ENCODE peak calls at places on chromosomes 1 and 21, in six cellular contexts. One of them, this sample, is unnamed.
A peak's percentile ranks its signal among the peaks of the same experiment; 100 is the strongest.

GRCh38 chr1:3313579-3313955 is 140.9 kb upstream of the ARHGEF16 start:
- DNase-seq in GM23248: peak; percentile 97
- DNase-seq in OCI-LY7: no peak
- DNase-seq in hepatocyte: peak; percentile 79
- DNase-seq in astrocyte: peak; percentile 93
- DNase-seq in GM23338: no peak
- DNase-seq in this sample: no peak

GRCh38 chr1:97571760-97572159 is 349.1 kb downstream of the DPYD start:
- DNase-seq in GM23248: no peak
- DNase-seq in OCI-LY7: no peak
- DNase-seq in hepatocyte: no peak
- DNase-seq in astrocyte: no peak
- DNase-seq in GM23338: no peak
- DNase-seq in this sample: no peak

GRCh38 chr21:34807881-34808568 is 139.2 kb downstream of the CLIC6 start:
- DNase-seq in GM23248: peak; percentile 97
- DNase-seq in OCI-LY7: peak; percentile 15
- DNase-seq in hepatocyte: peak; percentile 72
- DNase-seq in astrocyte: peak; percentile 92
- DNase-seq in GM23338: no peak
- DNase-seq in this sample: no peak

GRCh38 chr1:156502749-156503671 is 2.4 kb upstream of the MEF2D start:
- DNase-seq in GM23248: peak; percentile 93
- DNase-seq in OCI-LY7: peak; percentile 30
- DNase-seq in hepatocyte: peak; percentile 82
- DNase-seq in astrocyte: peak; percentile 94
- DNase-seq in GM23338: peak; percentile 98
- DNase-seq in this sample: peak; percentile 67

GRCh38 chr1:247883346-247883745 is 12.0 kb upstream of the OR2W3 start:
- DNase-seq in GM23248: no peak
- DNase-seq in OCI-LY7: no peak
- DNase-seq in hepatocyte: no peak
- DNase-seq in astrocyte: no peak
- DNase-seq in GM23338: peak; percentile 33
- DNase-seq in this sample: no peak

GRCh38 chr1:11617314-11617713 is 36.9 kb downstream of the FBXO2 start:
- DNase-seq in GM23248: no peak
- DNase-seq in OCI-LY7: no peak
- DNase-seq in hepatocyte: no peak
- DNase-seq in astrocyte: no peak
- DNase-seq in GM23338: no peak
- DNase-seq in this sample: no peak

GRCh38 chr1:82449671-82450070 is 648.9 kb downstream of the ADGRL2 start:
- DNase-seq in GM23248: peak; percentile 29
- DNase-seq in OCI-LY7: no peak
- DNase-seq in hepatocyte: no peak
- DNase-seq in astrocyte: peak; percentile 85
- DNase-seq in GM23338: peak; percentile 1
- DNase-seq in this sample: no peak

GRCh38 chr1:41241748-41242644 is at the start of gene SCMH1:
- DNase-seq in GM23248: peak; percentile 75
- DNase-seq in OCI-LY7: peak; percentile 79
- DNase-seq in hepatocyte: peak; percentile 84
- DNase-seq in astrocyte: peak; percentile 12
- DNase-seq in GM23338: peak; percentile 88
- DNase-seq in this sample: peak; percentile 65

GRCh38 chr1:39422604-39423003 is 68.8 kb upstream of the BMP8A start:
- DNase-seq in GM23248: no peak
- DNase-seq in OCI-LY7: no peak
- DNase-seq in hepatocyte: no peak
- DNase-seq in astrocyte: no peak
- DNase-seq in GM23338: no peak
- DNase-seq in this sample: no peak

GRCh38 chr1:50742523-50742922 is 217.5 kb downstream of the FAF1 start:
- DNase-seq in GM23248: peak; percentile 51
- DNase-seq in OCI-LY7: no peak
- DNase-seq in hepatocyte: no peak
- DNase-seq in astrocyte: peak; percentile 11
- DNase-seq in GM23338: no peak
- DNase-seq in this sample: no peak

DNA sequence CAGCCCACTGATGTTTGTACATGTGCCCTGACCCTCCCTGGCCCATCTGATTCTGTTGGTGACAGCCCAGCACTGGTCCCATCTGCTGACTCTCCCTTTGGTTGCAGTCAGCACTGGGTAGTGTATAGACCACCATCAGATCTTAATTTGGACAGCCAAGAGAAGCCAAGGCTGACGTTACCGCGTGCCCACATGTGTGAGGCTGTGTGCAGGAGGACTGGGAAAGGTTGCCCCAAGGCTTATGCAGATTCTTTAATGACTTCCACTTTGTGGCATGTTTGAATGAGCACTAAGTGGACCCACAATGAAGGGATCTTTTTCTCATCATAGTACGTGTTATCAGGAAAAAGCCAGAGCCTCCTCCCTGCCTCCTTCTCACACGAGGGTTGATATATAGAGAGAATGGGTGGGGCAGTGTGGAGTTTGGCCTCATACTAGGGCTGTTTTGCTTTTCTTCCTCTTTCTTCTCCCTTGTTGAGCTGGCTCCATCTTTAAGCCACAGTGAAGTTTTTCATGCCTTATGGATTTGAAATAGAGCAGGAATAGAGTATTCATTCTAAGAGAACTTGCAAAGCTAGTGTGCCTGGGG is 93.5 kb downstream of the NAV1 start:
- DNase-seq in GM23248: no peak
- DNase-seq in OCI-LY7: no peak
- DNase-seq in hepatocyte: no peak
- DNase-seq in astrocyte: no peak
- DNase-seq in GM23338: no peak
- DNase-seq in this sample: no peak
- H2AFZ ChIP-seq in GM23248: no peak overlapping the region
- H2AFZ ChIP-seq in OCI-LY7: no peak overlapping the region
- H2AFZ ChIP-seq in hepatocyte: no peak overlapping the region
- H2AFZ ChIP-seq in astrocyte: no peak overlapping the region
- H2AFZ ChIP-seq in GM23338: no peak overlapping the region
- H2AFZ ChIP-seq in this sample: no peak overlapping the region

GRCh38 chr1:234638832-234639799 is 29.1 kb upstream of the IRF2BP2 start:
- DNase-seq in GM23248: no peak
- DNase-seq in OCI-LY7: no peak
- DNase-seq in hepatocyte: peak; percentile 84
- DNase-seq in astrocyte: no peak
- DNase-seq in GM23338: no peak
- DNase-seq in this sample: no peak

GRCh38 chr1:234631721-234632125 is 21.7 kb upstream of the IRF2BP2 start:
- DNase-seq in GM23248: peak; percentile 78
- DNase-seq in OCI-LY7: no peak
- DNase-seq in hepatocyte: no peak
- DNase-seq in astrocyte: peak; percentile 94
- DNase-seq in GM23338: no peak
- DNase-seq in this sample: no peak

GRCh38 chr1:234629026-234629425 is 19.0 kb upstream of the IRF2BP2 start:
- DNase-seq in GM23248: peak; percentile 69
- DNase-seq in OCI-LY7: no peak
- DNase-seq in hepatocyte: no peak
- DNase-seq in astrocyte: no peak
- DNase-seq in GM23338: no peak
- DNase-seq in this sample: no peak

GRCh38 chr1:234632225-234632624 is 22.2 kb upstream of the IRF2BP2 start:
- DNase-seq in GM23248: no peak
- DNase-seq in OCI-LY7: no peak
- DNase-seq in hepatocyte: no peak
- DNase-seq in astrocyte: no peak
- DNase-seq in GM23338: no peak
- DNase-seq in this sample: no peak

DNA sequence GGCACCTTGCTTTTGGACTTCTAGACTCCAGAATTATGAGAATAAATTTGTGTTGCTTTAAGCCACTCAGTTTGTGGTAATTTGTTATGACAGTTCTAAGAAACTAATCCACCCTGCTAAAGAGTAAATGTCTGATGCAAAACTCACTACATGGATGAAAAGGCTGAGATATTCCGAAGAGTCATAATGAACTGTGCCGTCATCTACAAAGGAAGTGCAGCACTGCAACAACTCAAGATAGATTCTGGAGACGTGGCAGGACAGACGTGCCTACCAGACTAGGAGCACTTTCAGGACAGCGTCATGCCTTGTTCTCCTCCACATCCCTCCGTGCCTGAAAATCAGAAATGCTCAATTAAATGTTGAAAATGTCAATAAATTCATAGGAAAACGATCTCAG is 24.4 kb upstream of the IRF2BP2 start:
- DNase-seq in GM23248: no peak
- DNase-seq in OCI-LY7: no peak
- DNase-seq in hepatocyte: no peak
- DNase-seq in astrocyte: no peak
- DNase-seq in GM23338: no peak
- DNase-seq in this sample: no peak
- H2AFZ ChIP-seq in GM23248: no peak overlapping the region
- H2AFZ ChIP-seq in OCI-LY7: no peak overlapping the region
- H2AFZ ChIP-seq in hepatocyte: no peak overlapping the region
- H2AFZ ChIP-seq in astrocyte: no peak overlapping the region
- H2AFZ ChIP-seq in GM23338: no peak overlapping the region
- H2AFZ ChIP-seq in this sample: no peak overlapping the region

DNA sequence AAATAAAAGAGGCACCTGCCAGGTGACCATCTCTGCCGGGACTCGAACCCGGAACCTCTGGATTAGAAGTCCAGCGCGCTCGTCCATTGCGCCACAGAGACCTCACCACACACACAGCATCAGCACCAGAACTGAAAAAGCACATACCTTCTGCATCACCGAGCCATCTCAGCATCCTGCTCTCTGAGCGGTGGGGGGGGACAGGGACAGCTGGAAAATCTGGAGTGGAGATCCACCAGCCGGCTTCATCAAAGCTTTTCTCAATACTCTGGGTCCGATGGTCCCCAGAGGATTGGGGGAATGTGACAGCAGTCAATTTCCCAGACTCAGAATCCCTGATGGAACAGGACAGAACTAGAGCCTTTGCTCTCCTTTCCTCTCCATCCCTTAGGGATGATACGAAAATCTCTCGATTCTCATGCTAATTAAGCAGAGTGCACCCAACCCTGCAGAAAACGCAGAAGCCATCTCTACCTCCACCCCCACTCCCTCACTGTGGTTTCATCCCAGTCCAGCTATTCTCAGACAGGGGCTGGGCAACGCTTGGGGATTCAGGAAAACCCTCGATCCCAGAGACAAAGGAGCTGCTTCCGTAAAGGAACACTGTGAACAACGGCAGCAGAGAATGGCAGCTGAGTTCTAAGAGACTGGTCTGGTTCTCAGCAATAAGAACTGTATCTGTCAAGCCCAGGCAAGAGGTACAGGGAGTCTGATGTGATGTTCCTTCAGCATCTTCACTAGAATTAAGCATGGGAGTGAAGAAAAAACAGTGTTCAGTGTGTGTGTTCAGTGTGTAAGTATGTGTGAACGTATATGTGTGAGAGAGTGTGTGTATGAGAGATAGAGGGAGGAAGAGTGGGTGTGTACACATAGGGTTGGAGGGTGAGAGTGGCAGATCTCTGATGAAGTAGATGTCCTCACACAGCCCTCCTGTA is 29.6 kb upstream of the CADM3 start:
- DNase-seq in GM23248: peak; percentile 56
- DNase-seq in OCI-LY7: no peak
- DNase-seq in hepatocyte: no peak
- DNase-seq in astrocyte: peak; percentile 68
- DNase-seq in GM23338: peak; percentile 75
- DNase-seq in this sample: no peak
- H2AFZ ChIP-seq in GM23248: no peak overlapping the region
- H2AFZ ChIP-seq in OCI-LY7: no peak overlapping the region
- H2AFZ ChIP-seq in hepatocyte: no peak overlapping the region
- H2AFZ ChIP-seq in astrocyte: peak overlapping the region; percentile 78
- H2AFZ ChIP-seq in GM23338: no peak overlapping the region
- H2AFZ ChIP-seq in this sample: no peak overlapping the region

GRCh38 chr1:20124451-20125057 is 5.2 kb upstream of the PLA2G2D start:
- DNase-seq in GM23248: peak; percentile 81
- DNase-seq in OCI-LY7: no peak
- DNase-seq in hepatocyte: peak; percentile 57
- DNase-seq in astrocyte: peak; percentile 86
- DNase-seq in GM23338: no peak
- DNase-seq in this sample: no peak

GRCh38 chr1:20126806-20127440 is 7.6 kb upstream of the PLA2G2D start:
- DNase-seq in GM23248: no peak
- DNase-seq in OCI-LY7: no peak
- DNase-seq in hepatocyte: no peak
- DNase-seq in astrocyte: no peak
- DNase-seq in GM23338: no peak
- DNase-seq in this sample: no peak

GRCh38 chr1:20126041-20126805 is 6.9 kb upstream of the PLA2G2D start:
- DNase-seq in GM23248: no peak
- DNase-seq in OCI-LY7: no peak
- DNase-seq in hepatocyte: no peak
- DNase-seq in astrocyte: no peak
- DNase-seq in GM23338: no peak
- DNase-seq in this sample: no peak

GRCh38 chr1:20125091-20125490 is 5.8 kb upstream of the PLA2G2D start:
- DNase-seq in GM23248: no peak
- DNase-seq in OCI-LY7: no peak
- DNase-seq in hepatocyte: no peak
- DNase-seq in astrocyte: peak; percentile 18
- DNase-seq in GM23338: no peak
- DNase-seq in this sample: no peak

DNA sequence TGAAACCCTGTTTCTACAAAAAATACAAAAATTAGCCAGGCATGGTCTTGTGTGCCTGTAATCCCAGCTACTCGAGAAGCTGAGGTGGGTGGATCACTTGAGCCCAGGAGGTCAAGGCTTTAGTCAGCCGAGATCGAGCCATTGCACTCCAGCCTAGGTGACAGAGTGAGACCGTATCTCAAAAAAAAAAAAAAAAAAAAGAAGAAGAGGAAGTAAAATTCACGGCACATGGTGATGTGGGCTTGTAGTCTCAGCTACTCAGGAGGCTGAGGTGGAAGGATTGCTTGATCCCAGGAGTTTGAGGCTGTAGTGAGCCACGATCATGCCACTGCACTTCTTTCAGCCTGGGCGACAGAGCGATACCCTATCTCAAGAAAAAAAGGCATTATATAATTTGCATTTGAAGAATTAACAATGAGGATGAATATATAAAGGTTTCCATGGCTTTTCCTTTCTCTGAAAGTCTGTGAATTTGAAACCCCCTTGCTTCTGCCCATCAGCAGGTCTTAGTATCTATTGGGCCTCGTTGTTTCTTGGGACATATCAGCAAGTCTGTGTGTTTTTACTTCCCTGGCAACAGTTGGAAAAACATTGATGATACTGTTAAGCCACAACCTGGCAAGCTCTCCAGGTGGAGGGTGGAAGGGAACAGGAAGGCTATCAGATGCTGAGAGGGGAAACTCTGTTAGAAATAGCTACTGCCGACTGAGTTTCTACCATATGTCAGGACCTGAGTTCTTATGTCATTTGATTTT is 4.5 kb upstream of the PLA2G2D start:
- DNase-seq in GM23248: no peak
- DNase-seq in OCI-LY7: peak; percentile 27
- DNase-seq in hepatocyte: no peak
- DNase-seq in astrocyte: peak; percentile 30
- DNase-seq in GM23338: no peak
- DNase-seq in this sample: no peak
- H2AFZ ChIP-seq in GM23248: no peak overlapping the region
- H2AFZ ChIP-seq in OCI-LY7: no peak overlapping the region
- H2AFZ ChIP-seq in hepatocyte: no peak overlapping the region
- H2AFZ ChIP-seq in astrocyte: no peak overlapping the region
- H2AFZ ChIP-seq in GM23338: peak overlapping the region; percentile 32
- H2AFZ ChIP-seq in this sample: no peak overlapping the region